ENCODE peak calls at places on chromosomes 2 and 18, in five cellular contexts. E is brain microvascular endothelial cell, F is Caco-2, C is A549, W is Peyer's patch. D is an unnamed sample.

GRCh38 chr2:229728360-229728759 is 14.0 kb upstream of the DNER start:
- DNase-seq in E (no peak), F (no peak), C (no peak), W (no peak), D (no peak)

GRCh38 chr2:238558456-238559099 is 131.9 kb downstream of the ASB1 start:
- DNase-seq in E (no peak), F (no peak), C (no peak), W (no peak), D (no peak)

GRCh38 chr2:149991576-149991975 is 404.0 kb upstream of the MMADHC start:
- DNase-seq in E (peak; percentile 71), F (no peak), C (no peak), W (no peak), D (peak; percentile 26)

GRCh38 chr2:134512734-134513467 is 205.9 kb downstream of the TMEM163 start:
- DNase-seq in E (no peak), F (no peak), C (no peak), W (no peak), D (no peak)

GRCh38 chr18:57466745-57467144 is 31.6 kb downstream of the ONECUT2 start:
- DNase-seq in E (no peak), F (no peak), C (no peak), W (no peak), D (no peak)

GRCh38 chr2:10778724-10779115 is 33.9 kb downstream of the PDIA6 start:
- DNase-seq in E (no peak), F (peak; percentile 29), C (no peak), W (no peak), D (no peak)

GRCh38 chr2:56729212-56729611 is 545.4 kb downstream of the CCDC85A start:
- DNase-seq in E (no peak), F (no peak), C (no peak), W (no peak), D (no peak)

GRCh38 chr18:74689251-74689650 is 91.6 kb downstream of the ZNF407 start:
- DNase-seq in E (peak; percentile 27), F (no peak), C (no peak), W (no peak), D (no peak)

GRCh38 chr2:97935719-97936161 is 60.0 kb downstream of the TMEM131 start:
- DNase-seq in E (peak; percentile 36), F (peak; percentile 45), C (peak; percentile 5), W (no peak), D (peak; percentile 26)

GRCh38 chr2:5696351-5696740 is 4.2 kb downstream of the SOX11 start:
- DNase-seq in E (peak; percentile 9), F (no peak), C (no peak), W (no peak), D (no peak)
- H3K4me3 ChIP-seq in E (peak overlapping the region; percentile 84), F (no peak overlapping the region), C (no peak overlapping the region), W (peak overlapping the region; percentile 24), D (peak overlapping the region; percentile 70)

DNA sequence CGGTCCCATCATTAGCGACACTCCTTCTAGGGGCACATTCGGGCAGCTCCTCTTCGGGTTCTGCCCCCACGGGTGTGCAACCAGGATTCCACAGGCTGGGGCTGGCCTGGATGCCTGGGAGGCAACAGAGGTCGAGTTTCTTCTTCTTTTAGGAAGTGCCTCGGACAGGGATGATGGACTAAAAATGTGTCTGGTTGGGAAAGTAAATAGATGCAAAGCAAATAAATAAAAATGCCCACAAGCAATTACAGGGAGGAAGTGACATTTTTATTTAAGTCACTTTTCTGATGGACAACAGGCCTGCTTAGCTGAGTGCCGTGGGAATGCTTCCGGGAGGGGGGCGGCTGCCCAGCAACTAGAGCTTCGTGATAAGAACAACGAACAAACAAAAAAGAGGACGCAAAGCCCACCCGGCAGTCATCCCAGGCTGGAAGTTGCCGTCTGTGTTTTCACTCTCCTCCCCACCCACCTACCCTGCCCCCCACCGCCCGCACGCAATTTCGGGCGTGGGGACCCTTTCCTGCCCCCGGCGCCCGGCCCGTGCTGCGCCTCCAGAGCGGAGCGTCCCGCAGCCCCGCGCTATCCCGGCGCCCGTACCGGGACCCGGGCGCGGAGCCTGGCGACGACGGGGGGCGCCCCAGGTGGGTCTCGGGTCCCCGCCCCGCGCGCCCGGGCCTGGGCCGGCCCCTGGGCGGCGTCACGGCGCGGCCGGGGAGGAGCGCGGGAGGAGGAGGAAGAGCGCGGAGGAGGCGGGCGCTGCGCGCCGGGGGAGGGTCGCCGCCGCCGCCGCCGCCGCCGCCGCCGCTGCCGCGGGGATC is 412 bp upstream of the NCK2 start:
- DNase-seq in E (no peak), F (peak; percentile 58), C (peak; percentile 36), W (peak; percentile 78), D (no peak)
- TF ChIP-seq CTCF in E (no peak), F (no peak), C (no peak), W (no peak), D (no peak)

DNA sequence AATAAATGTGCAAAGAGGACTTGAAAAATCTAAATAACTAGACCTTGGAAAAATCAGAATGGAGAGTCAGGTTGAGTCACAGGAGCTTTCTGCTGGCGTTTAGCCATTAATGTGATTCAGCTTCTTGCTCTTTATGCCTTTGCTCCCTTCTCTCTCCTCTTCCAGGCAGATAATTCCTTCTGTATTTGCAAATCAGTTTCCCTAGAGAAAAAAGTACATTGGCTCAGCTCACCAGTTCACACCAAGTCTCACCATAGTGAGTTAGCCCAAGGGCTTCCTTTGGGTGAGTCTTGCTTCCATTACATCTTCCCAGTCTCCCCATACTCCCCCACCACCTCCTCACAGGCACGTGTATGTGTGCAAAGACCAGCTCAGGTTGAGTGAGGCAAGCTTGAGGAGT is 73.6 kb downstream of the CYBRD1 start:
- DNase-seq in E (peak; percentile 89), F (no peak), C (peak; percentile 36), W (no peak), D (peak; percentile 83)
- H3K4me3 ChIP-seq in E (no peak overlapping the region), F (no peak overlapping the region), C (no peak overlapping the region), W (no peak overlapping the region), D (no peak overlapping the region)

DNA sequence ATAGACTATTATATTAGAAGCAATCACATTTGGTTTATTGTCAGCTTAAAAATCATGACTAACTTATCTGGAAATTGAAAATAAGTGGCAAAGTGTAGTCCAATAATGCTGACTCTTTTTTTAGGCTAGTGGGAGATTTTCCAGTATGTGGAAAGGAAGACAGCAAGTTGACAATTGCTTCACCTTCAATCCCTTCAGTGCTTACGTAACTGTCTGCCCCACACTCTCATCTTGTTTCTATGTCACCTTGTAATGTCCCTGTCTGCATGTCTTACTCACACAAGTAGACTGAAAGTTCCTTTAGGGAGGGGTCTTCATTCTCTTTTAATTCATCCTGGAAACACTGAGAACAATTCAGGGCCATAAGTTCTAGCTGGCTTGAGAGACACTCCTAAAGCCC is 230.3 kb downstream of the ETAA1 start:
- DNase-seq in E (no peak), F (no peak), C (no peak), W (no peak), D (no peak)
- TF ChIP-seq CTCF in E (no peak), F (no peak), C (no peak), W (no peak), D (no peak)

GRCh38 chr2:219766658-219767057 is 139.2 kb downstream of the SLC4A3 start:
- DNase-seq in E (no peak), F (no peak), C (no peak), W (no peak), D (no peak)
- H3K4me3 ChIP-seq in E (no peak overlapping the region), F (no peak overlapping the region), C (no peak overlapping the region), W (no peak overlapping the region), D (no peak overlapping the region)

GRCh38 chr2:65015731-65016130 is 26.5 kb downstream of the SLC1A4 start:
- DNase-seq in E (no peak), F (no peak), C (no peak), W (no peak), D (no peak)

GRCh38 chr2:65016789-65017188 is 27.6 kb downstream of the SLC1A4 start:
- DNase-seq in E (no peak), F (no peak), C (no peak), W (no peak), D (no peak)

GRCh38 chr2:65018141-65018582 is 29.0 kb downstream of the SLC1A4 start:
- DNase-seq in E (no peak), F (no peak), C (no peak), W (no peak), D (no peak)

GRCh38 chr2:65019010-65019409 is 29.8 kb downstream of the SLC1A4 start:
- DNase-seq in E (no peak), F (no peak), C (no peak), W (no peak), D (no peak)

DNA sequence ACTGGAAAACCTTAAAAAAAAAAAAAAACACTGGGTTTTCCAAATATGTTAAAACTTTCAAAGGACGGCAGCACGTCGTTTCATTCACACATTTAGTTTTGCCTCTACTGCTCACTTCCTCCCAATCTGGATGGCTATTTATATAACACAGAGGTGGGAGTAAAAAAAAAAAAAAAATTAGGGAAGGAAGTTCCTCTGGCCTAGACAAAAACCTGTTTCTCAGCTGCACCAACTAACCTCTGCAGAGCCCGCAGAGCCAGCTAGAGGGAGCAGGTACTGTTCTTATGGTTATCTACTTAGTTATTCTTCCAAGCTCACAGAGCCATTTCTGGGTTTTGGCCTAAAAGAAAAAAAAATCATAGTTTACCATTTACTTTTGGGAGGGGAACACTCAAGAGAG is 28.1 kb downstream of the SLC1A4 start:
- DNase-seq in E (no peak), F (no peak), C (no peak), W (peak; percentile 68), D (no peak)
- TF ChIP-seq CTCF in E (peak; percentile 42), F (peak; percentile 53), C (no peak), W (peak; percentile 45), D (no peak)

DNA sequence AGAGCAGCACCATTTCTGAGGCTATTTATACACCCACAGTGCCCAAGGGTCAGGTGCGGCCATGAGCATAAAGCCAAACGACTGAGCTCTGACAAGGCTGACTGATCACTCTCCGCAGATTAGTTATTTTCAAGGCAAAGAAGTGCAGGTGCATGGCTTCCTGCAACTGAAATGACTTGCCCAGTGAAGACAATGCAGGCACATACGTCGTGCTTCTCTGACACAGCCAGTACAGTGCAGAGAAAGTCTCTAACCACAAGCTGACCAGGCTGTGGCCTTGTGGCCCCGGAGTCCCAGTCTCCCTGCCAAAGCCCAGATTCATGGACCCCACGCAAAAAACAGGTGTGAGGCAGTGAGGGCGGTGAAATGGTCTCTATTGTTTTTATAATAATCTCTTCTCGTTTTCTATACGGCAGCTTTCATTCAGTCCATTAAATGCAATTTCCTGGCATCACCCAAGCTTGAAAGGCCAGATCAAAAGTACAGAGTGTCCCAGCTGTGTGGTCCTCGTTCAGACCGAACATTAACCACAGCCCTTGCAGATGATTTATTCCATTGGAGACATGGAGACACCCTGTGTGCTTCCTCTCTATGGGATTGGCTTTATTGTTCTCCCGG is 447.0 kb upstream of the ID2 start:
- DNase-seq in E (no peak), F (no peak), C (no peak), W (no peak), D (no peak)
- H3K4me3 ChIP-seq in E (no peak overlapping the region), F (no peak overlapping the region), C (no peak overlapping the region), W (no peak overlapping the region), D (no peak overlapping the region)

DNA sequence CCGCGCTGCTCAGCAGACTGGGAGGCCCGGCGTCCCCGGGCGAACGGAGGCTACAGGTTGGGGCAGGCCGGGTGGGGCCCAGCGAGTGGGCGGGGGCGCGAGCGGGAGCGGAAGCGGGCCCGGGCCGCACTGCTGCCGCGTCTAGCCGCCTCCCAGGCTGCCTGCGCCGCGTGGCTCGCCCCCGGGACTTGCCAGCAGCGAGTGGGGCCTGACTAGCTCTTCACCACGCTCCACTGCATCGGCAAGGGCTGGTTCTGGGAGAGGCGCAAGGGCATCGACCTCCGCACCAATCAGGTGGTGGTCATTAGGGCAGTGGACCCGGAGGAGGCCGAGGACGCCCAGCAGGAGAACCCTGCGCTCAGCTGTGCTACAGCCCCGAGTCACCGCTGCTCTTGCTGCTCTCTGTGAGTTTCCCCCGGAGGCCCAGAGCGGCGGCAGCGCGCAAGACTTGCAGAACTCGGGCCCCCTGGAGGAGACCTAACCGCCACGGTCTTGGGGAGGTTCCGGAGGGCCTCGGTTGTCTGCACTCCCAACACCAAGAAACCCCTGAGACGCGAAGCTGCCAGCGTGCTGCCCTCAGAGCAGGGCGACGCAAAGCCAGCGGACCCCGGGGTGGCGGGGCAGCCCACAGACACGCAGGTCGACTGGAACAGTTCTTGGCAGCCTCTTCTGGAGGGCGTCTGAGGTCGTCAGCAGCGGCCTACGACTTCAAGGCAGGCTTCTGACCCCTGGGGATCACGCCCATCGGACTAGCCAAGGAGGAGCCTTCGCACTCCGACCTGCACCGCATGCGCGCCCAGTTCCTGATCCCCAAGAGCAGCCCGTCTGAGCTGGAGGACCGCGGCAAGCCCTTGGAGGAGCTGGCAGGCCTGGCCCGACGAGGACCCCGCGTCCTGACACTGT is 27.2 kb upstream of the PTPN2 start:
- DNase-seq in E (no peak), F (no peak), C (no peak), W (no peak), D (no peak)
- TF ChIP-seq CTCF in E (peak; percentile 13), F (no peak), C (no peak), W (no peak), D (no peak)

D was measured in AG04449.